ENCODE peak calls at places on chromosome 12, in four cellular contexts. U is endothelial cell of umbilical vein, X is psoas muscle, M is mucosa of descending colon. S is an unnamed sample.

GRCh38 chr12:115597157-115597712 is 680.3 kb downstream of the MED13L start:
- DNase-seq in U (no peak), X (no peak), M (no peak), S (peak; percentile 97)

GRCh38 chr12:46154221-46154975 is 114.4 kb downstream of the SLC38A1 start:
- DNase-seq in U (peak; percentile 71), X (no peak), M (no peak), S (peak; percentile 87)

GRCh38 chr12:51972849-51973273 is 21.4 kb downstream of the ACVR1B start:
- DNase-seq in U (peak; percentile 97), X (peak; percentile 36), M (no peak), S (peak; percentile 89)

GRCh38 chr12:85299058-85299457 is 19.0 kb downstream of the ALX1 start:
- DNase-seq in U (no peak), X (no peak), M (no peak), S (no peak)

GRCh38 chr12:96402061-96402460 is 1.8 kb upstream of the CDK17 start:
- DNase-seq in U (no peak), X (no peak), M (no peak), S (no peak)

GRCh38 chr12:101165319-101165718 is 44.7 kb downstream of the SLC5A8 start:
- DNase-seq in U (no peak), X (no peak), M (no peak), S (no peak)

GRCh38 chr12:76020731-76021672 is 10.6 kb downstream of the PHLDA1 start:
- DNase-seq in U (peak; percentile 94), X (no peak), M (no peak), S (peak; percentile 99)

GRCh38 chr12:105083551-105084105 is 630 bp downstream of the ALDH1L2 start:
- DNase-seq in U (peak; percentile 28), X (peak; percentile 67), M (peak; percentile 40), S (peak; percentile 71)

GRCh38 chr12:66550626-66551025 is 128.2 kb downstream of the GRIP1 start:
- DNase-seq in U (peak; percentile 6), X (no peak), M (no peak), S (no peak)

DNA sequence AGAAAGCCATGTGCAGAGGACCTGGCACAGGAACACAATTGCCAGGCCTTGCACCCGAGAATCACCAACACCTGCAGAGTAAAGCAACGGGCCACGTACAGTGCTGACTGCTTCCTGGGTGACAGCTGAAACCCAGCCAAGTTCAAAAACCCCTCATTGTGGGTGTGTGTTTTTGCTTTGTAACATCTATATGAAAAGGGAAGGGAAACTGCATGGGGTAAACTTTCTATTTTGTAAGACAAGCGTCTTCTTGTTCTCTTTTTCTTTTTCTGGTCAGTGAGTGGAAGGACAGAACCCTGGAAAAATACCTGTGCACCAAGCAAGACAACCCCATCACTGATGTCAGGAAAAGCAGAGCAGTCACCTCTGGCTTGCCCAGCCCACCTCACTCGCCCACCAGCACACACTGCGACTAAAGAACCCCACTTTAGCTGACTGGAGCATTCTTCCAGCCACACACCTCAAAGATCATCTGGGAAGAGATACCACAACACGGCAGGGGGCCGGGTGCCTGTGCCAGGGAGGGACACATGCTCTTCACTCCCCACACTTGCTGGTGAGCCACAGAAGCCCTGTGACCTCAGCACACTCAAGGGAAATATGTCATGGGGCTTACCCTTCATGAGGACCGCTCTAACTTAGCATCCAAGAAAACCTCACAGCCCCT is 172.3 kb downstream of the NDUFA12 start:
- DNase-seq in U (no peak), X (no peak), M (no peak), S (no peak)
- H3K4me3 ChIP-seq in U (no peak overlapping the region), X (no peak overlapping the region), M (no peak overlapping the region), S (no peak overlapping the region)

GRCh38 chr12:88889326-88890110 is 309.2 kb upstream of the KITLG start:
- DNase-seq in U (peak; percentile 59), X (no peak), M (no peak), S (peak; percentile 65)

GRCh38 chr12:88882662-88883061 is 302.4 kb upstream of the KITLG start:
- DNase-seq in U (no peak), X (no peak), M (no peak), S (no peak)

DNA sequence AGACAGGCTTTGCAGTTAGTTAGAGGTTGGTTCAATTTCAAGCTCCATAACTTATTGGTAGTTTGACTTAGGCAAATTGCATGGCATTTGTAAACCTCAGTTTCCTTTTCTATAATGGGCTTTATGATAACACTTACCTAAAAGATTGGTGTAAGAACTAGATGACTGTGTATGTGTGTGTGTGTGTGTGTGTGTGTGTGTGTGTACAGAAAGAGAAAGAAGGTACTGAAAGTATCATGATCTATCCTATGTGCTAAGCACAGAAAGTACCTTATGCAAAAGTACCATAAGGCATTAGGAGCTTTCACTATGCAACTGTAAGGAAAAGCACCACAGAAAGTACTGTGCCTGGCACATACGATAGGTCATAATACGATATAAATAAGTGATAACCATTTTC is 304.3 kb upstream of the KITLG start:
- DNase-seq in U (no peak), X (no peak), M (no peak), S (no peak)
- TF ChIP-seq CTCF in U (no peak), X (no peak), M (no peak), S (no peak)

DNA sequence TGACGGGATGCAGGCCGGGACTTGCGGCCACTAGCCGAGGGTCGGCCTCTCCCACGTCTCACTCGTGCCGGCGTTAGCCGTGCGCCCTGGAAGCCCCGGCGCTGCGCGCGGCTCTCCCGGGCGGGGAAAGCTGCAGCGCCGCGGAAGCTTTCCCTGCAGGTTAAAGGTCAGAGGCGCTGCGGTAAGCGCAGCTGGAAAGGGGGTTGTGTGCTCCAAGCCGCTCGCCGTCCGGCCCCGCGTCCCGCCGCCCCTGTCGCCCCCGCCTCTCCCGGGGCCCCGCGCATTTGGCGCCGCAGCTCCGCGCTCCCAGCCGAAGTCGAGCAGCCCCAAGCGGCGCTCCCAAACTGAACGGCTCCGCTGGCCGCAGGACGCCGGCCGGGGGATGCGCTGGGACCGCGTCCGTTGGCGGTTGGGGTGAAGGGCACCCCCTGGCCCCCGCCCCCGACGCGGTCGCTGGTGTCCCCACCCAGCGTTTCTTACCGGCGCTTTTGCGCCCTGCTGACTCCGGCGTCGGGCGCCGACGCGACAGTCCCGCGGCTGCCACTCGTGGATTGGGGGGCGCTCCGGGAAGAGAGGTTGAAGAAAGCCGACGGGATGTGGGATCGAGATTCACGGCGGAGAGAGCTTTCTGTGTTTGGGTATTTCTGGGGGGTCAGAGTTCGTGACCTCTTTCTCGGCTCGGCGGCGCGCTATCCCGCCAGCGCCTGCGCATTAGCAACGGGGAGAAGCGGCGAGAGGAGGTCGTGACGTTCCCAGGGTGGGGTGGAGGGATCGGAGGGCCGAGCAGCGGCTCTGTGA is at the start of gene NR2C1:
- DNase-seq in U (peak; percentile 91), X (peak; percentile 94), M (peak; percentile 93), S (peak; percentile 92)
- H3K4me3 ChIP-seq in U (peak within 1 kb of the TSS; percentile 72), X (peak within 1 kb of the TSS; percentile 99), M (peak within 1 kb of the TSS; percentile 99), S (peak within 1 kb of the TSS; percentile 85)

GRCh38 chr12:5232826-5233500 is 189.3 kb downstream of the KCNA5 start:
- DNase-seq in U (no peak), X (no peak), M (no peak), S (no peak)
- TF ChIP-seq CTCF in U (no peak), X (no peak), M (no peak), S (no peak)